ENCODE peak calls at places on chromosomes 1 and 21, in ten cellular contexts. One of them, this sample, is unnamed.

GRCh38 chr21:38272215-38272614 is 15.4 kb downstream of the KCNJ15 start:
- DNase-seq in fibroblast of mammary gland: no peak
- DNase-seq in glutamatergic neuron: no peak
- DNase-seq in fibroblast of the aortic adventitia: no peak
- DNase-seq in nephron progenitor cell: no peak
- DNase-seq in spleen: peak; percentile 81
- DNase-seq in ascending aorta: no peak
- DNase-seq in AG10803: no peak
- DNase-seq in GM12865: peak; percentile 28
- DNase-seq in ovary: no peak
- DNase-seq in this sample: no peak

GRCh38 chr1:108085628-108086027 is 114.5 kb downstream of the SLC25A24 start:
- DNase-seq in fibroblast of the aortic adventitia: no peak
- DNase-seq in ascending aorta: no peak
- DNase-seq in spleen: no peak
- DNase-seq in GM12865: no peak
- DNase-seq in glutamatergic neuron: no peak
- DNase-seq in ovary: no peak
- DNase-seq in nephron progenitor cell: no peak
- DNase-seq in fibroblast of mammary gland: no peak
- DNase-seq in AG10803: no peak
- DNase-seq in this sample: no peak

GRCh38 chr1:116572771-116573170 is 1.9 kb upstream of the CD58 start:
- DNase-seq in glutamatergic neuron: no peak
- DNase-seq in nephron progenitor cell: no peak
- DNase-seq in spleen: no peak
- DNase-seq in fibroblast of mammary gland: no peak
- DNase-seq in AG10803: no peak
- DNase-seq in GM12865: no peak
- DNase-seq in ovary: no peak
- DNase-seq in fibroblast of the aortic adventitia: no peak
- DNase-seq in ascending aorta: no peak
- DNase-seq in this sample: no peak

GRCh38 chr1:28326505-28326904 is 2.3 kb upstream of the MED18 start:
- DNase-seq in ovary: no peak
- DNase-seq in ascending aorta: no peak
- DNase-seq in spleen: no peak
- DNase-seq in fibroblast of mammary gland: no peak
- DNase-seq in glutamatergic neuron: no peak
- DNase-seq in AG10803: no peak
- DNase-seq in nephron progenitor cell: no peak
- DNase-seq in GM12865: no peak
- DNase-seq in fibroblast of the aortic adventitia: no peak
- DNase-seq in this sample: no peak

GRCh38 chr1:192609110-192610079 is 26.6 kb upstream of the RGS13 start:
- DNase-seq in fibroblast of the aortic adventitia: no peak
- DNase-seq in nephron progenitor cell: no peak
- DNase-seq in glutamatergic neuron: no peak
- DNase-seq in spleen: peak; percentile 92
- DNase-seq in ovary: peak; percentile 17
- DNase-seq in ascending aorta: peak; percentile 63
- DNase-seq in GM12865: peak; percentile 95
- DNase-seq in AG10803: no peak
- DNase-seq in fibroblast of mammary gland: no peak
- DNase-seq in this sample: no peak

GRCh38 chr1:170664828-170665617 is 1.1 kb downstream of the PRRX1 start:
- DNase-seq in AG10803: peak; percentile 69
- DNase-seq in ascending aorta: no peak
- DNase-seq in glutamatergic neuron: peak; percentile 54
- DNase-seq in nephron progenitor cell: peak; percentile 46
- DNase-seq in spleen: no peak
- DNase-seq in fibroblast of mammary gland: peak; percentile 30
- DNase-seq in GM12865: peak; percentile 8
- DNase-seq in fibroblast of the aortic adventitia: peak; percentile 59
- DNase-seq in ovary: peak; percentile 57
- DNase-seq in this sample: no peak

GRCh38 chr1:207962716-207963428 is 51.9 kb upstream of the CD34 start:
- DNase-seq in ascending aorta: no peak
- DNase-seq in spleen: peak; percentile 82
- DNase-seq in GM12865: peak; percentile 19
- DNase-seq in AG10803: peak; percentile 51
- DNase-seq in ovary: peak; percentile 58
- DNase-seq in fibroblast of the aortic adventitia: peak; percentile 61
- DNase-seq in fibroblast of mammary gland: peak; percentile 41
- DNase-seq in glutamatergic neuron: no peak
- DNase-seq in nephron progenitor cell: no peak
- DNase-seq in this sample: no peak

GRCh38 chr1:184940226-184940625 is 34.1 kb downstream of the NIBAN1 start:
- DNase-seq in fibroblast of mammary gland: no peak
- DNase-seq in GM12865: no peak
- DNase-seq in spleen: no peak
- DNase-seq in ovary: no peak
- DNase-seq in AG10803: peak; percentile 61
- DNase-seq in fibroblast of the aortic adventitia: peak; percentile 18
- DNase-seq in glutamatergic neuron: no peak
- DNase-seq in nephron progenitor cell: no peak
- DNase-seq in ascending aorta: no peak
- DNase-seq in this sample: no peak

GRCh38 chr1:207089627-207090265 is 1.1 kb downstream of the C4BPB start:
- DNase-seq in fibroblast of the aortic adventitia: no peak
- DNase-seq in nephron progenitor cell: no peak
- DNase-seq in GM12865: no peak
- DNase-seq in glutamatergic neuron: no peak
- DNase-seq in ascending aorta: no peak
- DNase-seq in fibroblast of mammary gland: no peak
- DNase-seq in spleen: no peak
- DNase-seq in AG10803: no peak
- DNase-seq in ovary: no peak
- DNase-seq in this sample: no peak

GRCh38 chr1:165481820-165482532 is 37.0 kb upstream of the RXRG start:
- DNase-seq in GM12865: no peak
- DNase-seq in glutamatergic neuron: no peak
- DNase-seq in fibroblast of the aortic adventitia: peak; percentile 85
- DNase-seq in fibroblast of mammary gland: peak; percentile 91
- DNase-seq in AG10803: peak; percentile 82
- DNase-seq in ascending aorta: no peak
- DNase-seq in ovary: peak; percentile 23
- DNase-seq in spleen: no peak
- DNase-seq in nephron progenitor cell: no peak
- DNase-seq in this sample: no peak

GRCh38 chr1:31413405-31414005 is 492 bp downstream of the SERINC2 start:
- DNase-seq in AG10803: peak; percentile 58
- DNase-seq in ovary: peak; percentile 51
- DNase-seq in ascending aorta: peak; percentile 19
- DNase-seq in fibroblast of the aortic adventitia: peak; percentile 23
- DNase-seq in fibroblast of mammary gland: peak; percentile 47
- DNase-seq in nephron progenitor cell: peak; percentile 67
- DNase-seq in spleen: peak; percentile 87
- DNase-seq in GM12865: peak; percentile 30
- DNase-seq in glutamatergic neuron: peak; percentile 80
- DNase-seq in this sample: peak; percentile 43

DNA sequence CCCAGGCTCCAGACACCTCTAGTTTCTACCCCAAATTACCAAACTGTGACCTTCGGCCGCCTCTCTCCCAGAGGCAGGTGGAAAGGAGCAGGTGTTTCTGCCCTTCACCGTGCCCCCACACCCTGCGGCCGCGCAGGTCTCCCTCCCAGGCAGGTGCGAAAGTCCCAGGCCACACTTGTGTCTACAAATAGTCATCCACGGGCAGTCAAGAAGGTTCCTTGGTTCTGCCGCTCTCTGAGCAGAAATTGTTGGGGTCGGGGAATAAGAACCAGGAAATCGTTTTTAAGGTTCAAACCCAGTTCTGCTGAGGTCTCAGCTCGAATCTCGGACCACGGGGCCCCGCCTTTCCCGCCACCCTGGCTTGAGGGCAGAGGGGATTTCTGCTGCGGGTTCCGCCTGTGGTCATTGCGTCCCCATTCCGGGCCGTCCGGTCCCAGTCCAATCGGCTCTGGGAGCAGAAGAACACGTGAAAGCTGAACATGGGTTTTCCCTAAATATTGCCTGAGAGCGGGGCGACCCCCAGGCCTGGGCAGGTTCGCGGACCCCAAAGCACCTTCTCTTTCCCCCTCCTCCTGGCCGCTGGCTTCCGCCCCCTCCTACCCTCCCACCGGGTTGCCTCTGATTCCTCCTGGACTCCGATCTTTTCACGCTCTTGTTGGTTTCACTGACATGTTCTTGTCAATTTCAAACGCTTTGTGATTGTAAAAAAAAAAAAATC is 1.2 kb upstream of the ATF3 start:
- DNase-seq in ascending aorta: no peak
- DNase-seq in nephron progenitor cell: peak; percentile 28
- DNase-seq in glutamatergic neuron: peak; percentile 36
- DNase-seq in spleen: no peak
- DNase-seq in fibroblast of the aortic adventitia: no peak
- DNase-seq in fibroblast of mammary gland: no peak
- DNase-seq in GM12865: peak; percentile 80
- DNase-seq in AG10803: no peak
- DNase-seq in ovary: peak; percentile 57
- DNase-seq in this sample: no peak
- TF ChIP-seq CTCF in ascending aorta: no peak
- TF ChIP-seq CTCF in nephron progenitor cell: no peak
- TF ChIP-seq CTCF in glutamatergic neuron: no peak
- TF ChIP-seq CTCF in spleen: no peak
- TF ChIP-seq CTCF in fibroblast of the aortic adventitia: no peak
- TF ChIP-seq CTCF in fibroblast of mammary gland: no peak
- TF ChIP-seq CTCF in GM12865: no peak
- TF ChIP-seq CTCF in AG10803: no peak
- TF ChIP-seq CTCF in ovary: no peak
- TF ChIP-seq CTCF in this sample: no peak

GRCh38 chr1:213905315-213905714 is 82.5 kb upstream of the PROX1 start:
- DNase-seq in ovary: no peak
- DNase-seq in fibroblast of mammary gland: no peak
- DNase-seq in AG10803: no peak
- DNase-seq in GM12865: no peak
- DNase-seq in spleen: peak; percentile 81
- DNase-seq in nephron progenitor cell: no peak
- DNase-seq in fibroblast of the aortic adventitia: no peak
- DNase-seq in ascending aorta: no peak
- DNase-seq in glutamatergic neuron: no peak
- DNase-seq in this sample: no peak
- TF ChIP-seq CTCF in ovary: no peak
- TF ChIP-seq CTCF in fibroblast of mammary gland: no peak
- TF ChIP-seq CTCF in AG10803: no peak
- TF ChIP-seq CTCF in GM12865: no peak
- TF ChIP-seq CTCF in spleen: no peak
- TF ChIP-seq CTCF in nephron progenitor cell: no peak
- TF ChIP-seq CTCF in fibroblast of the aortic adventitia: no peak
- TF ChIP-seq CTCF in ascending aorta: no peak
- TF ChIP-seq CTCF in glutamatergic neuron: no peak
- TF ChIP-seq CTCF in this sample: no peak

GRCh38 chr1:46131727-46132528 is 501 bp downstream of the PIK3R3 start:
- DNase-seq in GM12865: peak; percentile 51
- DNase-seq in spleen: peak; percentile 77
- DNase-seq in glutamatergic neuron: peak; percentile 30
- DNase-seq in nephron progenitor cell: peak; percentile 30
- DNase-seq in ascending aorta: no peak
- DNase-seq in fibroblast of mammary gland: peak; percentile 27
- DNase-seq in ovary: peak; percentile 18
- DNase-seq in AG10803: no peak
- DNase-seq in fibroblast of the aortic adventitia: peak; percentile 35
- DNase-seq in this sample: peak; percentile 19

GRCh38 chr1:46133946-46134345 is 1.5 kb upstream of the PIK3R3 start:
- DNase-seq in fibroblast of mammary gland: no peak
- DNase-seq in ascending aorta: no peak
- DNase-seq in nephron progenitor cell: no peak
- DNase-seq in glutamatergic neuron: no peak
- DNase-seq in GM12865: no peak
- DNase-seq in spleen: no peak
- DNase-seq in AG10803: no peak
- DNase-seq in fibroblast of the aortic adventitia: no peak
- DNase-seq in ovary: no peak
- DNase-seq in this sample: no peak

GRCh38 chr1:46134660-46135331 is 2.4 kb upstream of the PIK3R3 start:
- DNase-seq in GM12865: peak; percentile 57
- DNase-seq in fibroblast of the aortic adventitia: peak; percentile 92
- DNase-seq in AG10803: peak; percentile 56
- DNase-seq in ascending aorta: no peak
- DNase-seq in glutamatergic neuron: no peak
- DNase-seq in spleen: no peak
- DNase-seq in fibroblast of mammary gland: peak; percentile 95
- DNase-seq in ovary: no peak
- DNase-seq in nephron progenitor cell: no peak
- DNase-seq in this sample: no peak

GRCh38 chr1:46132529-46133180 is at the start of gene PIK3R3:
- DNase-seq in nephron progenitor cell: peak; percentile 96
- DNase-seq in ascending aorta: peak; percentile 90
- DNase-seq in spleen: peak; percentile 97
- DNase-seq in AG10803: peak; percentile 99
- DNase-seq in glutamatergic neuron: peak; percentile 97
- DNase-seq in fibroblast of the aortic adventitia: peak; percentile 99
- DNase-seq in GM12865: peak; percentile 100
- DNase-seq in ovary: peak; percentile 97
- DNase-seq in fibroblast of mammary gland: peak; percentile 98
- DNase-seq in this sample: peak; percentile 93

DNA sequence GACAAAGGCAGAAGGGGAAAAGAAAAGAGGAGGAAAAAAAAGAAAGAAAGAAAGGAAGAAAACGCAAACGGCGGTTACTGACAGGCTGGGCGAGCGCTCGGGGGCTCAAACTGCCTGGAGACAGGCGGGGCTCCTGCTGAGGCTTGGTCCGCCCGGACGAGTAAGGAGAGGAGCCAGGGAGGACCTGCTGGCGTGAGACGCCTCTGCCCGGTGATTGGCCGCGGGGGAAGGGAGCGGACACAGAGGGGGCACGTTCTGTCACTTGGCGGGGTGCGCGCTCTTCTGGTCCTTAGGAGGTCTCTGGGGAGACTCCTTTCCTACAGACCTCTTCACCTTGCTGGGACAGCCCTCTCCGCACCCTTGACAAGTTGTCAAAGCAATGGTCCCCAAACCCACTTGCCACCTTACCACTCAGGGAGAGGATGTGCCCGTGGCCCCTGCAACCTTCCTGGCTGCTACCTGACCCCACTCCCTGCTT is 791 bp upstream of the PIK3R3 start:
- DNase-seq in glutamatergic neuron: peak; percentile 84
- DNase-seq in spleen: peak; percentile 93
- DNase-seq in nephron progenitor cell: no peak
- DNase-seq in ovary: no peak
- DNase-seq in AG10803: no peak
- DNase-seq in fibroblast of the aortic adventitia: no peak
- DNase-seq in fibroblast of mammary gland: no peak
- DNase-seq in GM12865: peak; percentile 89
- DNase-seq in ascending aorta: no peak
- DNase-seq in this sample: no peak
- TF ChIP-seq CTCF in glutamatergic neuron: no peak
- TF ChIP-seq CTCF in spleen: no peak
- TF ChIP-seq CTCF in nephron progenitor cell: no peak
- TF ChIP-seq CTCF in ovary: no peak
- TF ChIP-seq CTCF in AG10803: no peak
- TF ChIP-seq CTCF in fibroblast of the aortic adventitia: no peak
- TF ChIP-seq CTCF in fibroblast of mammary gland: no peak
- TF ChIP-seq CTCF in GM12865: no peak
- TF ChIP-seq CTCF in ascending aorta: no peak
- TF ChIP-seq CTCF in this sample: no peak

DNA sequence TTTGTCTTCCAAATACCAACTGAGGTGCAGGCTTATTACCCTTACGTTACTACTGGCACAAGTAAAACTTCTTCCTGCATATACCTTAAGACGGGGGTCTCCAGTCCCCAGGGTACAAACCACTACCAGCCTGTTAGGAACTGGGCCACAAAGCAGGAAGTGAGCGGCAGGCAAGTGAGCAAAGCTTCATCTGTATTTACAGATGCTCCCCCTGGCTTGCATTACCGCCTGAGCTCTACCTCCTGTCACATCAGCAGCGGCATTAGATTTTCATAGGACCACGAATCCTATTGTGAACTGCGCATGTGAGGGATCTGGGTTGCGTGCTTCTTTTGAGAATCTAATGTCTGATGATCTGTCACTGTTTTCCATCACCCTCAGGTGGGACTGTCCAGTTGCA is 113.1 kb downstream of the SLC45A1 start:
- DNase-seq in AG10803: no peak
- DNase-seq in fibroblast of mammary gland: no peak
- DNase-seq in glutamatergic neuron: no peak
- DNase-seq in spleen: peak; percentile 80
- DNase-seq in nephron progenitor cell: no peak
- DNase-seq in GM12865: peak; percentile 47
- DNase-seq in ovary: no peak
- DNase-seq in ascending aorta: no peak
- DNase-seq in fibroblast of the aortic adventitia: no peak
- DNase-seq in this sample: no peak
- TF ChIP-seq CTCF in AG10803: no peak
- TF ChIP-seq CTCF in fibroblast of mammary gland: peak; percentile 3
- TF ChIP-seq CTCF in glutamatergic neuron: no peak
- TF ChIP-seq CTCF in spleen: peak; percentile 26
- TF ChIP-seq CTCF in nephron progenitor cell: no peak
- TF ChIP-seq CTCF in GM12865: peak; percentile 22
- TF ChIP-seq CTCF in ovary: no peak
- TF ChIP-seq CTCF in ascending aorta: no peak
- TF ChIP-seq CTCF in fibroblast of the aortic adventitia: no peak
- TF ChIP-seq CTCF in this sample: no peak

This sample was measured in neural crest cell.